ENCODE peak calls at places on chromosomes 2 and 18, in eight cellular contexts. F, M, A, E, J, P, Y and C are unnamed samples.

GRCh38 chr18:48050176-48050575 is 119.7 kb upstream of the SMAD2 start:
- DNase-seq in F (no peak), M (no peak), A (no peak), E (no peak), J (no peak), P (no peak), Y (no peak), C (no peak)

GRCh38 chr2:42888321-42888720 is 95.9 kb upstream of the HAAO start:
- DNase-seq in F (no peak), M (no peak), A (no peak), E (no peak), J (no peak), P (no peak), Y (peak; percentile 88), C (no peak)

GRCh38 chr2:238103465-238104070 is 3.4 kb downstream of the ESPNL start:
- DNase-seq in F (no peak), M (no peak), A (no peak), E (no peak), J (no peak), P (peak; percentile 37), Y (no peak), C (no peak)

GRCh38 chr2:147843864-147844690 is 752 bp upstream of the ACVR2A start:
- DNase-seq in F (peak; percentile 77), M (peak; percentile 82), A (peak; percentile 70), E (peak; percentile 97), J (peak; percentile 69), P (peak; percentile 95), Y (peak; percentile 87), C (peak; percentile 96)

GRCh38 chr2:139196754-139197153 is 416.6 kb upstream of the NXPH2 start:
- DNase-seq in F (no peak), M (no peak), A (no peak), E (no peak), J (no peak), P (no peak), Y (no peak), C (no peak)

GRCh38 chr2:241843321-241844065 is 15.2 kb downstream of the PDCD1 start:
- DNase-seq in F (no peak), M (no peak), A (no peak), E (no peak), J (no peak), P (peak; percentile 55), Y (no peak), C (no peak)

GRCh38 chr18:49967171-49967570 is 153.8 kb upstream of the ACAA2 start:
- DNase-seq in F (no peak), M (no peak), A (no peak), E (no peak), J (no peak), P (no peak), Y (no peak), C (no peak)

GRCh38 chr2:73239776-73240175 is 5.7 kb downstream of the CCT7 start:
- DNase-seq in F (no peak), M (no peak), A (no peak), E (no peak), J (no peak), P (no peak), Y (peak; percentile 48), C (no peak)

GRCh38 chr2:43230481-43230880 is 4.1 kb upstream of the ZFP36L2 start:
- DNase-seq in F (no peak), M (no peak), A (no peak), E (peak; percentile 36), J (no peak), P (no peak), Y (no peak), C (no peak)

GRCh38 chr2:226796012-226796839 is 3.4 kb downstream of the IRS1 start:
- DNase-seq in F (no peak), M (no peak), A (no peak), E (no peak), J (no peak), P (peak; percentile 64), Y (peak; percentile 16), C (peak; percentile 32)

GRCh38 chr18:79507546-79508480 is 112.1 kb downstream of the NFATC1 start:
- DNase-seq in F (no peak), M (no peak), A (no peak), E (no peak), J (no peak), P (peak; percentile 89), Y (peak; percentile 75), C (peak; percentile 58)

GRCh38 chr2:120346667-120347358 is 877 bp downstream of the INHBB start:
- DNase-seq in F (no peak), M (no peak), A (no peak), E (peak; percentile 62), J (no peak), P (peak; percentile 60), Y (peak; percentile 64), C (peak; percentile 76)

GRCh38 chr2:12592296-12592695 is 124.4 kb upstream of the TRIB2 start:
- DNase-seq in F (no peak), M (no peak), A (no peak), E (no peak), J (no peak), P (no peak), Y (no peak), C (no peak)

GRCh38 chr2:178306351-178307073 is 112.2 kb downstream of the OSBPL6 start:
- DNase-seq in F (no peak), M (peak; percentile 64), A (no peak), E (peak; percentile 68), J (no peak), P (no peak), Y (peak; percentile 45), C (peak; percentile 6)

GRCh38 chr18:46484971-46485370 is 172.0 kb downstream of the LOXHD1 start:
- DNase-seq in F (no peak), M (no peak), A (no peak), E (peak; percentile 13), J (no peak), P (no peak), Y (no peak), C (no peak)

GRCh38 chr2:241068136-241068941 is 33.7 kb downstream of the MTERF4 start:
- DNase-seq in F (no peak), M (no peak), A (no peak), E (no peak), J (no peak), P (peak; percentile 44), Y (no peak), C (no peak)

GRCh38 chr2:190802133-190802532 is 78.5 kb upstream of the GLS start:
- DNase-seq in F (no peak), M (no peak), A (no peak), E (peak; percentile 57), J (no peak), P (no peak), Y (no peak), C (peak; percentile 49)

GRCh38 chr2:191318037-191318728 is 73.0 kb downstream of the MYO1B start:
- DNase-seq in F (no peak), M (no peak), A (no peak), E (no peak), J (no peak), P (no peak), Y (peak; percentile 55), C (no peak)

GRCh38 chr2:32522770-32523169 is 105.1 kb upstream of the TTC27 start:
- DNase-seq in F (no peak), M (no peak), A (no peak), E (no peak), J (no peak), P (no peak), Y (no peak), C (no peak)

GRCh38 chr2:200188851-200189250 is 117.6 kb upstream of the SPATS2L start:
- DNase-seq in F (no peak), M (no peak), A (no peak), E (no peak), J (no peak), P (no peak), Y (no peak), C (no peak)

GRCh38 chr2:120740765-120741513 is 5.3 kb downstream of the GLI2 start:
- DNase-seq in F (no peak), M (no peak), A (no peak), E (peak; percentile 91), J (no peak), P (no peak), Y (no peak), C (peak; percentile 84)

GRCh38 chr2:12317286-12317685 is 399.4 kb upstream of the TRIB2 start:
- DNase-seq in F (no peak), M (no peak), A (no peak), E (no peak), J (no peak), P (no peak), Y (no peak), C (no peak)

GRCh38 chr2:128414351-128414750 is 95.7 kb upstream of the HS6ST1 start:
- DNase-seq in F (no peak), M (no peak), A (no peak), E (no peak), J (no peak), P (no peak), Y (no peak), C (no peak)

GRCh38 chr2:175025233-175025632 is 20.1 kb upstream of the CHN1 start:
- DNase-seq in F (no peak), M (no peak), A (no peak), E (no peak), J (no peak), P (no peak), Y (no peak), C (no peak)

GRCh38 chr2:18399601-18400000 is 160.9 kb downstream of the RDH14 start:
- DNase-seq in F (no peak), M (no peak), A (no peak), E (no peak), J (no peak), P (no peak), Y (no peak), C (no peak)

GRCh38 chr2:195533771-195534642 is 123.0 kb upstream of the SLC39A10 start:
- DNase-seq in F (peak; percentile 53), M (peak; percentile 28), A (peak; percentile 79), E (no peak), J (peak; percentile 68), P (no peak), Y (peak; percentile 93), C (no peak)

GRCh38 chr18:2948038-2948437 is 64.9 kb downstream of the LPIN2 start:
- DNase-seq in F (no peak), M (no peak), A (no peak), E (peak; percentile 16), J (no peak), P (no peak), Y (peak; percentile 53), C (no peak)

GRCh38 chr2:168192839-168193616 is 54.4 kb downstream of the STK39 start:
- DNase-seq in F (no peak), M (peak; percentile 82), A (no peak), E (no peak), J (no peak), P (no peak), Y (peak; percentile 47), C (no peak)